ENCODE peak calls at places on chromosomes 3 and 15, in seven cellular contexts. One of them, this sample, is unnamed.

GRCh38 chr3:514206-514605 is 317.6 kb downstream of the CHL1 start:
- DNase-seq in transverse colon: no peak
- DNase-seq in tibial nerve: no peak
- DNase-seq in H1: no peak
- DNase-seq in A549: no peak
- DNase-seq in K562: no peak
- DNase-seq in stomach: no peak
- DNase-seq in this sample: no peak

GRCh38 chr3:141094851-141095545 is 43.9 kb downstream of the SPSB4 start:
- DNase-seq in K562: no peak
- DNase-seq in transverse colon: peak; percentile 41
- DNase-seq in tibial nerve: peak; percentile 32
- DNase-seq in A549: no peak
- DNase-seq in H1: no peak
- DNase-seq in stomach: no peak
- DNase-seq in this sample: no peak

GRCh38 chr3:94654096-94654495 is 591.2 kb downstream of the NSUN3 start:
- DNase-seq in H1: no peak
- DNase-seq in A549: no peak
- DNase-seq in K562: no peak
- DNase-seq in tibial nerve: no peak
- DNase-seq in stomach: no peak
- DNase-seq in transverse colon: no peak
- DNase-seq in this sample: no peak

GRCh38 chr3:192816274-192816853 is 89.0 kb upstream of the FGF12 start:
- DNase-seq in A549: peak; percentile 13
- DNase-seq in tibial nerve: no peak
- DNase-seq in stomach: no peak
- DNase-seq in H1: no peak
- DNase-seq in K562: peak; percentile 25
- DNase-seq in transverse colon: no peak
- DNase-seq in this sample: no peak

GRCh38 chr3:124780767-124781485 is 50.7 kb downstream of the UMPS start:
- DNase-seq in tibial nerve: peak; percentile 60
- DNase-seq in transverse colon: peak; percentile 50
- DNase-seq in H1: no peak
- DNase-seq in A549: no peak
- DNase-seq in stomach: no peak
- DNase-seq in K562: no peak
- DNase-seq in this sample: peak; percentile 87

GRCh38 chr3:63998852-63999754 is 24.2 kb downstream of the PSMD6 start:
- DNase-seq in stomach: no peak
- DNase-seq in H1: no peak
- DNase-seq in A549: no peak
- DNase-seq in K562: no peak
- DNase-seq in transverse colon: no peak
- DNase-seq in tibial nerve: no peak
- DNase-seq in this sample: no peak

GRCh38 chr3:48695113-48695753 is 9.5 kb upstream of the NCKIPSD start:
- DNase-seq in K562: no peak
- DNase-seq in A549: no peak
- DNase-seq in stomach: peak; percentile 34
- DNase-seq in H1: peak; percentile 82
- DNase-seq in transverse colon: peak; percentile 56
- DNase-seq in tibial nerve: peak; percentile 68
- DNase-seq in this sample: peak; percentile 90

GRCh38 chr3:177358968-177359600 is 161.8 kb upstream of the TBL1XR1 start:
- DNase-seq in K562: peak; percentile 47
- DNase-seq in tibial nerve: no peak
- DNase-seq in transverse colon: peak; percentile 82
- DNase-seq in A549: peak; percentile 29
- DNase-seq in stomach: peak; percentile 41
- DNase-seq in H1: peak; percentile 76
- DNase-seq in this sample: peak; percentile 83

GRCh38 chr3:32276279-32276841 is 37.9 kb downstream of the CMTM8 start:
- DNase-seq in stomach: no peak
- DNase-seq in tibial nerve: no peak
- DNase-seq in K562: no peak
- DNase-seq in transverse colon: no peak
- DNase-seq in A549: no peak
- DNase-seq in H1: no peak
- DNase-seq in this sample: peak; percentile 60

GRCh38 chr15:77869021-77869895 is 208.3 kb downstream of the TBC1D2B start:
- DNase-seq in tibial nerve: no peak
- DNase-seq in transverse colon: no peak
- DNase-seq in K562: no peak
- DNase-seq in H1: no peak
- DNase-seq in stomach: no peak
- DNase-seq in A549: no peak
- DNase-seq in this sample: peak; percentile 31

GRCh38 chr15:66788024-66788423 is 86.0 kb downstream of the SMAD6 start:
- DNase-seq in transverse colon: no peak
- DNase-seq in H1: no peak
- DNase-seq in A549: no peak
- DNase-seq in K562: no peak
- DNase-seq in stomach: no peak
- DNase-seq in tibial nerve: no peak
- DNase-seq in this sample: no peak

GRCh38 chr15:42549052-42549491 is 434 bp downstream of the HAUS2 start:
- DNase-seq in A549: peak; percentile 27
- DNase-seq in K562: peak; percentile 57
- DNase-seq in tibial nerve: no peak
- DNase-seq in transverse colon: peak; percentile 16
- DNase-seq in stomach: no peak
- DNase-seq in H1: no peak
- DNase-seq in this sample: no peak

GRCh38 chr3:56547486-56547885 is 9.5 kb upstream of the CCDC66 start:
- DNase-seq in K562: no peak
- DNase-seq in transverse colon: no peak
- DNase-seq in tibial nerve: no peak
- DNase-seq in A549: no peak
- DNase-seq in stomach: no peak
- DNase-seq in H1: no peak
- DNase-seq in this sample: no peak

GRCh38 chr3:153232737-153233330 is 70.8 kb downstream of the RAP2B start:
- DNase-seq in tibial nerve: no peak
- DNase-seq in stomach: no peak
- DNase-seq in H1: no peak
- DNase-seq in A549: no peak
- DNase-seq in K562: no peak
- DNase-seq in transverse colon: no peak
- DNase-seq in this sample: no peak

GRCh38 chr15:31975446-31976229 is 54.7 kb upstream of the CHRNA7 start:
- DNase-seq in transverse colon: peak; percentile 56
- DNase-seq in tibial nerve: no peak
- DNase-seq in A549: no peak
- DNase-seq in K562: no peak
- DNase-seq in H1: peak; percentile 59
- DNase-seq in stomach: no peak
- DNase-seq in this sample: no peak

GRCh38 chr15:80856809-80857377 is 77.7 kb downstream of the CEMIP start:
- DNase-seq in tibial nerve: no peak
- DNase-seq in stomach: peak; percentile 70
- DNase-seq in K562: no peak
- DNase-seq in transverse colon: peak; percentile 73
- DNase-seq in H1: no peak
- DNase-seq in A549: peak; percentile 51
- DNase-seq in this sample: no peak

GRCh38 chr3:64489361-64490044 is 198.3 kb downstream of the ADAMTS9 start:
- DNase-seq in transverse colon: peak; percentile 54
- DNase-seq in A549: no peak
- DNase-seq in stomach: peak; percentile 72
- DNase-seq in H1: peak; percentile 89
- DNase-seq in K562: peak; percentile 9
- DNase-seq in tibial nerve: no peak
- DNase-seq in this sample: no peak

GRCh38 chr3:55476515-55476914 is 10.6 kb downstream of the WNT5A start:
- DNase-seq in stomach: no peak
- DNase-seq in transverse colon: no peak
- DNase-seq in H1: no peak
- DNase-seq in tibial nerve: no peak
- DNase-seq in A549: no peak
- DNase-seq in K562: no peak
- DNase-seq in this sample: no peak

GRCh38 chr15:60649845-60650548 is 171.1 kb upstream of the ICE2 start:
- DNase-seq in K562: no peak
- DNase-seq in H1: no peak
- DNase-seq in transverse colon: peak; percentile 21
- DNase-seq in stomach: no peak
- DNase-seq in tibial nerve: no peak
- DNase-seq in A549: no peak
- DNase-seq in this sample: no peak

GRCh38 chr3:23490459-23490858 is 287.3 kb downstream of the UBE2E2 start:
- DNase-seq in K562: no peak
- DNase-seq in A549: no peak
- DNase-seq in transverse colon: no peak
- DNase-seq in stomach: no peak
- DNase-seq in H1: no peak
- DNase-seq in tibial nerve: no peak
- DNase-seq in this sample: no peak

GRCh38 chr3:113117511-113118302 is 93.7 kb upstream of the BOC start:
- DNase-seq in transverse colon: no peak
- DNase-seq in H1: no peak
- DNase-seq in K562: no peak
- DNase-seq in A549: no peak
- DNase-seq in stomach: no peak
- DNase-seq in tibial nerve: no peak
- DNase-seq in this sample: no peak

GRCh38 chr3:36135863-36136262 is 244.4 kb upstream of the STAC start:
- DNase-seq in H1: no peak
- DNase-seq in tibial nerve: no peak
- DNase-seq in A549: no peak
- DNase-seq in stomach: no peak
- DNase-seq in K562: no peak
- DNase-seq in transverse colon: no peak
- DNase-seq in this sample: no peak

GRCh38 chr3:123431007-123431657 is 17.8 kb downstream of the ADCY5 start:
- DNase-seq in A549: no peak
- DNase-seq in K562: no peak
- DNase-seq in H1: no peak
- DNase-seq in stomach: no peak
- DNase-seq in transverse colon: no peak
- DNase-seq in tibial nerve: no peak
- DNase-seq in this sample: no peak

GRCh38 chr3:146375214-146375613 is 94.1 kb downstream of the PLSCR2 start:
- DNase-seq in A549: no peak
- DNase-seq in stomach: no peak
- DNase-seq in tibial nerve: no peak
- DNase-seq in H1: no peak
- DNase-seq in transverse colon: no peak
- DNase-seq in K562: no peak
- DNase-seq in this sample: no peak

GRCh38 chr3:182986021-182986420 is 5.7 kb upstream of the DCUN1D1 start:
- DNase-seq in transverse colon: no peak
- DNase-seq in H1: no peak
- DNase-seq in tibial nerve: no peak
- DNase-seq in K562: no peak
- DNase-seq in stomach: no peak
- DNase-seq in A549: no peak
- DNase-seq in this sample: no peak

GRCh38 chr3:72299321-72299802 is 514.4 kb upstream of the PROK2 start:
- DNase-seq in tibial nerve: no peak
- DNase-seq in K562: no peak
- DNase-seq in stomach: no peak
- DNase-seq in H1: no peak
- DNase-seq in transverse colon: no peak
- DNase-seq in A549: no peak
- DNase-seq in this sample: no peak

GRCh38 chr3:187949093-187949820 is 204.0 kb upstream of the BCL6 start:
- DNase-seq in K562: no peak
- DNase-seq in H1: no peak
- DNase-seq in A549: no peak
- DNase-seq in stomach: no peak
- DNase-seq in transverse colon: no peak
- DNase-seq in tibial nerve: no peak
- DNase-seq in this sample: no peak
- TF ChIP-seq CTCF in K562: no peak
- TF ChIP-seq CTCF in H1: no peak
- TF ChIP-seq CTCF in A549: no peak
- TF ChIP-seq CTCF in stomach: no peak
- TF ChIP-seq CTCF in transverse colon: no peak
- TF ChIP-seq CTCF in tibial nerve: no peak
- TF ChIP-seq CTCF in this sample: no peak

GRCh38 chr15:72493220-72493619 is 19.1 kb downstream of the ARIH1 start:
- DNase-seq in tibial nerve: no peak
- DNase-seq in K562: no peak
- DNase-seq in stomach: no peak
- DNase-seq in H1: no peak
- DNase-seq in A549: no peak
- DNase-seq in transverse colon: no peak
- DNase-seq in this sample: no peak
- H3K4me1 ChIP-seq in tibial nerve: peaks cover 2% of the 10 kb centered on the region
- H3K4me1 ChIP-seq in K562: no peaks in the 10 kb centered on the region
- H3K4me1 ChIP-seq in stomach: peaks cover 39% of the 10 kb centered on the region
- H3K4me1 ChIP-seq in H1: peaks cover 2% of the 10 kb centered on the region
- H3K4me1 ChIP-seq in A549: peaks cover 65% of the 10 kb centered on the region
- H3K4me1 ChIP-seq in transverse colon: peaks cover 14% of the 10 kb centered on the region
- H3K4me1 ChIP-seq in this sample: peaks cover 82% of the 10 kb centered on the region

GRCh38 chr3:111859061-111859973 is at the start of gene PHLDB2:
- DNase-seq in A549: peak; percentile 65
- DNase-seq in stomach: peak; percentile 45
- DNase-seq in tibial nerve: peak; percentile 53
- DNase-seq in K562: no peak
- DNase-seq in H1: peak; percentile 89
- DNase-seq in transverse colon: peak; percentile 56
- DNase-seq in this sample: peak; percentile 90
- TF ChIP-seq EP300 in A549: peak; percentile 81
- TF ChIP-seq EP300 in stomach: no peak
- TF ChIP-seq EP300 in tibial nerve: peak; percentile 79
- TF ChIP-seq EP300 in K562: no peak
- TF ChIP-seq EP300 in H1: no peak
- TF ChIP-seq EP300 in transverse colon: no peak
- TF ChIP-seq EP300 in this sample: no peak

GRCh38 chr15:85494035-85494793 is 113.8 kb downstream of the AKAP13 start:
- DNase-seq in K562: no peak
- DNase-seq in stomach: no peak
- DNase-seq in tibial nerve: no peak
- DNase-seq in A549: peak; percentile 92
- DNase-seq in H1: no peak
- DNase-seq in transverse colon: no peak
- DNase-seq in this sample: no peak

GRCh38 chr15:85496551-85497545 is 116.4 kb downstream of the AKAP13 start:
- DNase-seq in tibial nerve: no peak
- DNase-seq in H1: no peak
- DNase-seq in stomach: peak; percentile 53
- DNase-seq in transverse colon: no peak
- DNase-seq in K562: no peak
- DNase-seq in A549: no peak
- DNase-seq in this sample: no peak

GRCh38 chr15:85495096-85495495 is 114.7 kb downstream of the AKAP13 start:
- DNase-seq in K562: no peak
- DNase-seq in A549: no peak
- DNase-seq in tibial nerve: no peak
- DNase-seq in transverse colon: no peak
- DNase-seq in H1: no peak
- DNase-seq in stomach: no peak
- DNase-seq in this sample: no peak

GRCh38 chr15:85495542-85495941 is 115.1 kb downstream of the AKAP13 start:
- DNase-seq in tibial nerve: no peak
- DNase-seq in transverse colon: no peak
- DNase-seq in A549: no peak
- DNase-seq in H1: no peak
- DNase-seq in stomach: no peak
- DNase-seq in K562: no peak
- DNase-seq in this sample: no peak

GRCh38 chr15:85496146-85496545 is 115.7 kb downstream of the AKAP13 start:
- DNase-seq in stomach: no peak
- DNase-seq in A549: no peak
- DNase-seq in H1: no peak
- DNase-seq in tibial nerve: no peak
- DNase-seq in transverse colon: no peak
- DNase-seq in K562: no peak
- DNase-seq in this sample: no peak
- TF ChIP-seq CTCF in stomach: no peak
- TF ChIP-seq CTCF in A549: no peak
- TF ChIP-seq CTCF in H1: no peak
- TF ChIP-seq CTCF in tibial nerve: no peak
- TF ChIP-seq CTCF in transverse colon: no peak
- TF ChIP-seq CTCF in K562: no peak
- TF ChIP-seq CTCF in this sample: no peak